ENCODE peak calls at places on chromosomes 11 and 22, in eight cellular contexts. W, J, N, X, Y, U, G and K are unnamed samples.

GRCh38 chr22:48382197-48382596 is 1445.5 kb downstream of the BRD1 start:
- DNase-seq in W (peak; percentile 20), J (no peak), N (peak; percentile 22), X (peak; percentile 22), Y (no peak), U (no peak), G (no peak), K (no peak)

GRCh38 chr11:2294340-2295290 is 7.1 kb downstream of the C11orf21 start:
- DNase-seq in W (peak; percentile 13), J (no peak), N (no peak), X (peak; percentile 19), Y (no peak), U (no peak), G (no peak), K (no peak)

GRCh38 chr11:103587951-103588788 is 448.3 kb upstream of the DDI1 start:
- DNase-seq in W (no peak), J (no peak), N (no peak), X (no peak), Y (peak; percentile 90), U (no peak), G (no peak), K (no peak)

GRCh38 chr22:26328221-26328620 is 100.8 kb upstream of the ASPHD2 start:
- DNase-seq in W (no peak), J (no peak), N (no peak), X (no peak), Y (no peak), U (no peak), G (no peak), K (no peak)

GRCh38 chr22:50684986-50685385 is 12.4 kb downstream of the SHANK3 start:
- DNase-seq in W (no peak), J (no peak), N (no peak), X (peak; percentile 13), Y (peak; percentile 36), U (no peak), G (no peak), K (no peak)

GRCh38 chr11:65594991-65595920 is at the start of gene KCNK7:
- DNase-seq in W (no peak), J (peak; percentile 73), N (no peak), X (no peak), Y (no peak), U (no peak), G (peak; percentile 32), K (no peak)

GRCh38 chr11:44446996-44447771 is 118.3 kb upstream of the CD82 start:
- DNase-seq in W (no peak), J (no peak), N (no peak), X (peak; percentile 15), Y (no peak), U (no peak), G (no peak), K (no peak)

GRCh38 chr11:128518493-128519207 is 68.7 kb downstream of the ETS1 start:
- DNase-seq in W (no peak), J (no peak), N (no peak), X (no peak), Y (no peak), U (no peak), G (no peak), K (no peak)

GRCh38 chr11:89249196-89249595 is 71.5 kb downstream of the TYR start:
- DNase-seq in W (no peak), J (no peak), N (no peak), X (no peak), Y (no peak), U (no peak), G (no peak), K (no peak)

GRCh38 chr22:23256986-23257888 is 76.9 kb downstream of the BCR start:
- DNase-seq in W (no peak), J (peak; percentile 69), N (no peak), X (peak; percentile 61), Y (no peak), U (no peak), G (peak; percentile 64), K (no peak)

GRCh38 chr11:2846056-2846455 is 39.5 kb downstream of the CDKN1C start:
- DNase-seq in W (no peak), J (peak; percentile 86), N (no peak), X (no peak), Y (no peak), U (no peak), G (no peak), K (no peak)

GRCh38 chr11:1149545-1149944 is 8.2 kb upstream of the MUC5AC start:
- DNase-seq in W (no peak), J (no peak), N (no peak), X (no peak), Y (no peak), U (no peak), G (no peak), K (no peak)

GRCh38 chr11:12454782-12455181 is 77.4 kb downstream of the PARVA start:
- DNase-seq in W (no peak), J (no peak), N (no peak), X (no peak), Y (peak; percentile 78), U (no peak), G (no peak), K (no peak)

DNA sequence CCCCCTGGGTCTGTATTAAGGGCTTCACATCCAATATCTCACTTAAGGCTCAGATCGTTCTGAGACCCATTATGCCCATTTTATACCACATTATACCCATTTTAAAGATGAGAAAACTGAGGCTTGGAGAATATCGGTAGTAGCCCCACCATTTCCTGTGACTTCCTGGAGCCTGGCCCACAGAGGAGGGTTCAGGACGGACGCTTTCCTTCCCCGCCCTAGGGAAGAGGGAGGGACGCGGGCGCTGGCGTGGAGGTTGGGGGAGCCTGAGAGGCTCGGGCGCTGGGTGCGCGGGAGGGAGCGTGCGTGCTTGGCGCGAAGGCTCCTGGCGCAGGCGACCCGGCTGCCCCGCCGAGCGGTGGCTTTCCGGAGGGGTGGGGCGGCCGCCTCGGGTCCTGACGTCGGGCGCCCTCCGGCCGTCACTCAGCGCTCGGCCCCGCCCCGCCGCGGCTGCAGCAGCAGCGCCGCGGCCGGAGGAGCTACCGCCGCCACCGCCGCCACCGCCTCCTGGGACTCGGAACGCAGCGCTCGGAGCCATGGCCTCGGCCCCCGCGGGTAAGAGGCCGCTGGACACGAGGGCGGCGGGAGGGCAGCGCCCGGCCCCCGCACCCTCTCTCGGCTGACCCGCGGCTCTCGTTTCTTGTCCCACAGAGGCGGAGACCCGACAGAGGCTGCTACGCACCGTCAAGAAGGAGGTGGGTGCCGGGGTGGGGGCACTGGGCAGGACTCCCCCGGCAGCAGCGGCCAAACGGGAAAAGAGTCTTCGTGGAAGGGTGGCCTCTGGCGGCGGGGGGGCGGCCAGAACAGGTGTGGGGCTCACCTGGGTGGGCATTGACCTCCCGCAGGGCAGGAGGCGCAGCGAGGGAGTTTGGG is at the start of gene SGSM1:
- DNase-seq in W (peak; percentile 91), J (peak; percentile 91), N (peak; percentile 92), X (peak; percentile 89), Y (peak; percentile 54), U (no peak), G (peak; percentile 86), K (no peak)
- TF ChIP-seq POLR2AphosphoS5 in W (no peak), J (no peak), N (peak; percentile 63), X (no peak), Y (no peak), U (no peak), G (no peak), K (no peak)

GRCh38 chr22:35378547-35379078 is 2.3 kb upstream of the HMOX1 start:
- DNase-seq in W (no peak), J (no peak), N (no peak), X (no peak), Y (no peak), U (no peak), G (no peak), K (no peak)

GRCh38 chr22:35377735-35378134 is 3.2 kb upstream of the HMOX1 start:
- DNase-seq in W (no peak), J (no peak), N (no peak), X (no peak), Y (no peak), U (no peak), G (no peak), K (no peak)

GRCh38 chr22:35379146-35379993 is 1.5 kb upstream of the HMOX1 start:
- DNase-seq in W (no peak), J (no peak), N (no peak), X (no peak), Y (no peak), U (no peak), G (peak; percentile 73), K (no peak)

GRCh38 chr22:35376728-35377472 is 4.0 kb upstream of the HMOX1 start:
- DNase-seq in W (peak; percentile 87), J (peak; percentile 87), N (peak; percentile 93), X (peak; percentile 91), Y (peak; percentile 99), U (peak; percentile 87), G (peak; percentile 94), K (no peak)

DNA sequence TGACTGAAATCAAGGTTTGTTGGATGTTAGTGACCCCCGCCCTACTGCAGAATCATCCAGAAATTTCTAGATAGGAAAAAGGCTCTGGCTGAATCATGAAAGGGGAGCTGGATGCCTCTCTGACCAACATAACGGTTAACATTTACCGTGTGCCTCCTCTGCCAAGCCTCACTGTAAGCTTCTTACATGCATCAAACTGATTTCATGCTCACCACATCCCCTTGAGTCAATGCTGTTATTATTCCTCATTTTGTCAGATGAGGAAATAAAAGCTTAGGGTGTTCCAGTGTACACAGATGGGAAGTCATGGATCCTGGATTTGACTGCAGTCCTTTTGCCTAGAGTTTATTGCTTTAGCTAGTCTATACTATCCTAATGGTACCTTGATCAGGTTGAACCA is 5.9 kb upstream of the HMOX1 start:
- DNase-seq in W (no peak), J (no peak), N (no peak), X (no peak), Y (no peak), U (no peak), G (no peak), K (no peak)
- H3K4me1 ChIP-seq in W (peaks cover 25% of the 10 kb centered on the region), J (peaks cover 20% of the 10 kb centered on the region), N (peaks cover 56% of the 10 kb centered on the region), X (peaks cover 52% of the 10 kb centered on the region), Y (peaks cover 20% of the 10 kb centered on the region), U (peaks cover 38% of the 10 kb centered on the region), G (peaks cover 26% of the 10 kb centered on the region), K (peaks cover 32% of the 10 kb centered on the region)

DNA sequence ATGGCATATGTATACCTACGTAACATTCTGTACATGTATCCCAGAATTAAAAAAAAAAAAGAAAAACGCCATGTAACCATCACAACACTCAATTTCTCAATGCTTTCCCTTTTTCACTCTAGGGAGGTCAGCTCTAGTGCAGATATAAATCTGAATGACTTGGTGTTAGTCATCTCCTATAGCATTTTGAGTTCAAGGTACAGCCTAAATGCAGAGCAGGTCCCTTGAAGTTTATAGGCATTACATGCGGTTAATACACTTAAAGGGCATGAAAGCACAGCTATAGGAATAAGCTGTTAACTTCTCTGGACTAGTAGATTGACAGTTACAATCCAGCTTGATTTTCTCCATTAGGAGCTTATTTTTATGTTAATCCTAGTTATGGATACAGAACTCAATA is 16.2 kb upstream of the OR52I2 start:
- DNase-seq in W (no peak), J (no peak), N (no peak), X (no peak), Y (no peak), U (no peak), G (no peak), K (no peak)
- TF ChIP-seq POLR2A in W (no peak), J (no peak), N (no peak), X (no peak), Y (no peak), U (no peak), G (no peak), K (no peak)

GRCh38 chr11:45625611-45626010 is 39.8 kb downstream of the CHST1 start:
- DNase-seq in W (no peak), J (no peak), N (no peak), X (no peak), Y (no peak), U (no peak), G (no peak), K (no peak)
- TF ChIP-seq POLR2AphosphoS5 in W (no peak), J (no peak), N (no peak), X (no peak), Y (no peak), U (no peak), G (no peak), K (no peak)